ENCODE peak calls at places on chromosomes 1 and 21, in four cellular contexts. X is endothelial cell, S is fibroblast of villous mesenchyme, Q is fibroblast of pulmonary artery. W is an unnamed sample.

GRCh38 chr1:180920702-180921101 is 8.0 kb downstream of the KIAA1614 start:
- DNase-seq in X (no peak), S (no peak), Q (no peak), W (no peak)

GRCh38 chr21:42775123-42775522 is 104.2 kb downstream of the WDR4 start:
- DNase-seq in X (no peak), S (no peak), Q (no peak), W (no peak)

GRCh38 chr1:71019248-71019647 is 28.4 kb downstream of the PTGER3 start:
- DNase-seq in X (no peak), S (no peak), Q (no peak), W (no peak)

GRCh38 chr1:226691257-226691656 is 47.8 kb downstream of the ITPKB start:
- DNase-seq in X (no peak), S (no peak), Q (no peak), W (peak; percentile 56)

GRCh38 chr1:2352341-2353214 is 38.8 kb downstream of the MORN1 start:
- DNase-seq in X (no peak), S (no peak), Q (no peak), W (no peak)

GRCh38 chr1:27724961-27725373 is 794 bp upstream of the FAM76A start:
- DNase-seq in X (no peak), S (no peak), Q (peak; percentile 6), W (no peak)

GRCh38 chr1:236686815-236687160 is 489 bp downstream of the ACTN2 start:
- DNase-seq in X (no peak), S (no peak), Q (no peak), W (no peak)

GRCh38 chr1:1243261-1243660 is 3.3 kb downstream of the C1QTNF12 start:
- DNase-seq in X (no peak), S (no peak), Q (no peak), W (no peak)

GRCh38 chr21:29117372-29117955 is 13.0 kb upstream of the MAP3K7CL start:
- DNase-seq in X (no peak), S (no peak), Q (no peak), W (peak; percentile 33)

GRCh38 chr1:162062542-162063015 is 6.9 kb upstream of the NOS1AP start:
- DNase-seq in X (no peak), S (peak; percentile 45), Q (peak; percentile 23), W (no peak)

GRCh38 chr1:41919764-41920397 is 1.2 kb upstream of the HIVEP3 start:
- DNase-seq in X (no peak), S (peak; percentile 23), Q (no peak), W (peak; percentile 63)

GRCh38 chr1:180923024-180923841 is 10.5 kb downstream of the KIAA1614 start:
- DNase-seq in X (no peak), S (peak; percentile 16), Q (peak; percentile 15), W (no peak)

GRCh38 chr1:169548312-169548711 is 38.0 kb downstream of the F5 start:
- DNase-seq in X (no peak), S (no peak), Q (no peak), W (no peak)

GRCh38 chr1:169546087-169546995 is 39.9 kb downstream of the F5 start:
- DNase-seq in X (peak; percentile 57), S (peak; percentile 81), Q (peak; percentile 89), W (peak; percentile 11)

GRCh38 chr1:169545472-169545871 is 40.8 kb downstream of the F5 start:
- DNase-seq in X (no peak), S (no peak), Q (no peak), W (no peak)

DNA sequence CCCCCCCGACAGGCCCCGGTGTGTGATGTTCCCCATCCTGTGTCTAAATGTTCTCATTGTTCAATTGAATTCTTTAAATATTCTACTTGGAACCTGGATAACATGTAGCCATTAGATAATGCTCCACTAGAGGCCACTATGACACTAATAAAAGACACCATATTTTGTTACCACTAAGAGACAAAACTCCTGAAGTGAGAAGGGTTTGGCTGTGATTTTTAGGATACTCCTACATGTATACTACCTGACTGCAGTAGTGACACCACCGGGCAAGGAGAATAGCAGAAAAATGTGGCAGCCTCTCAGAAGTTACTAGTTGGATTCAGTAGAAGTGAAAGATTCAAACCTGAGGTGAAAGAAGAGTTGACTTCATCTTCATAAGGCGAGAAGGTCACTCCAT is 36.0 kb downstream of the F5 start:
- DNase-seq in X (no peak), S (peak; percentile 54), Q (peak; percentile 77), W (peak; percentile 39)
- TF ChIP-seq CTCF in X (peak; percentile 31), S (peak; percentile 55), Q (peak; percentile 60), W (peak; percentile 62)

GRCh38 chr1:204714194-204714860 is 28.8 kb upstream of the LRRN2 start:
- DNase-seq in X (no peak), S (no peak), Q (no peak), W (no peak)

GRCh38 chr1:204713541-204713940 is 28.0 kb upstream of the LRRN2 start:
- DNase-seq in X (no peak), S (no peak), Q (no peak), W (no peak)

GRCh38 chr1:204716687-204717086 is 31.1 kb upstream of the LRRN2 start:
- DNase-seq in X (no peak), S (no peak), Q (no peak), W (no peak)

GRCh38 chr1:204712718-204713430 is 27.3 kb upstream of the LRRN2 start:
- DNase-seq in X (no peak), S (no peak), Q (no peak), W (no peak)

DNA sequence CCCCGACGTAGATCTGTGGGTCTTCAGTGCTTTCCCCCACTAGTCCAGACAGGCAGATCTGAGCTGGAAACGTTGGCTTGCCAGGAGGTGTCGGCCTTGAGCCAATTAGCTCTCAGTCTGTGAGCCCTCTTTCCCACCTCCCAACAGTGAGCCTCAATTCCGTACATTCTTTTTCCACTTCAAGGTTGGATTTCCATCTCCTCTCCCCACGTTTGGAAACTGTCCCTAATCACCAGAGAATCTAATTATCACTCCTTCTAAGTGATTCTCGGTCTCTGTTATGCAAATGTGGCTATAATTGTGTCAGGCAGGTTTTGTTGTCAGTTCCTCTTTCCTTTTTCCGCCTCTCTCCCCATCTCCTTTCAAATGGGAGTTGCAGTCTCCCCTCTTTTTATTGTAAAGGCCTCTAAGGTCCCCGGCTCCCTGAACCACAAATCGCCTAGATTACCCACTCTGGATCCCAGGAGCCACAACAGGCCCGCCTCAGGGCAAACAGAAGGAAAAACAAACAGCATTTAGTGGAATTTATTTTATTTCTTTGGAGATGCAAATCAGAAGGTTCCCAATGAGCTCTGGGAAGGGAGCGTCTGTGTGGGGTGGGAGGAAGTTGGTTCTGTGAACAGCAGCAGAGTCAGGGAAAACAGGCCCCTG is 29.4 kb upstream of the LRRN2 start:
- DNase-seq in X (peak; percentile 43), S (no peak), Q (no peak), W (peak; percentile 42)
- TF ChIP-seq CTCF in X (no peak), S (no peak), Q (no peak), W (peak; percentile 16)

GRCh38 chr21:38668067-38668466 is 137.7 kb upstream of the ETS2 start:
- DNase-seq in X (no peak), S (no peak), Q (no peak), W (no peak)

GRCh38 chr21:38671716-38672115 is 134.0 kb upstream of the ETS2 start:
- DNase-seq in X (no peak), S (peak; percentile 10), Q (peak; percentile 35), W (no peak)

GRCh38 chr21:38668501-38668900 is 137.2 kb upstream of the ETS2 start:
- DNase-seq in X (no peak), S (no peak), Q (no peak), W (no peak)

GRCh38 chr21:38667466-38667865 is 138.3 kb upstream of the ETS2 start:
- DNase-seq in X (no peak), S (no peak), Q (no peak), W (no peak)

GRCh38 chr21:38669186-38669585 is 136.5 kb upstream of the ETS2 start:
- DNase-seq in X (peak; percentile 22), S (peak; percentile 48), Q (peak; percentile 60), W (no peak)
- TF ChIP-seq CTCF in X (no peak), S (peak; percentile 55), Q (peak; percentile 67), W (peak; percentile 37)

GRCh38 chr1:87989346-87989745 is 660.7 kb downstream of the LMO4 start:
- DNase-seq in X (no peak), S (no peak), Q (no peak), W (no peak)
- TF ChIP-seq CTCF in X (no peak), S (no peak), Q (no peak), W (no peak)

DNA sequence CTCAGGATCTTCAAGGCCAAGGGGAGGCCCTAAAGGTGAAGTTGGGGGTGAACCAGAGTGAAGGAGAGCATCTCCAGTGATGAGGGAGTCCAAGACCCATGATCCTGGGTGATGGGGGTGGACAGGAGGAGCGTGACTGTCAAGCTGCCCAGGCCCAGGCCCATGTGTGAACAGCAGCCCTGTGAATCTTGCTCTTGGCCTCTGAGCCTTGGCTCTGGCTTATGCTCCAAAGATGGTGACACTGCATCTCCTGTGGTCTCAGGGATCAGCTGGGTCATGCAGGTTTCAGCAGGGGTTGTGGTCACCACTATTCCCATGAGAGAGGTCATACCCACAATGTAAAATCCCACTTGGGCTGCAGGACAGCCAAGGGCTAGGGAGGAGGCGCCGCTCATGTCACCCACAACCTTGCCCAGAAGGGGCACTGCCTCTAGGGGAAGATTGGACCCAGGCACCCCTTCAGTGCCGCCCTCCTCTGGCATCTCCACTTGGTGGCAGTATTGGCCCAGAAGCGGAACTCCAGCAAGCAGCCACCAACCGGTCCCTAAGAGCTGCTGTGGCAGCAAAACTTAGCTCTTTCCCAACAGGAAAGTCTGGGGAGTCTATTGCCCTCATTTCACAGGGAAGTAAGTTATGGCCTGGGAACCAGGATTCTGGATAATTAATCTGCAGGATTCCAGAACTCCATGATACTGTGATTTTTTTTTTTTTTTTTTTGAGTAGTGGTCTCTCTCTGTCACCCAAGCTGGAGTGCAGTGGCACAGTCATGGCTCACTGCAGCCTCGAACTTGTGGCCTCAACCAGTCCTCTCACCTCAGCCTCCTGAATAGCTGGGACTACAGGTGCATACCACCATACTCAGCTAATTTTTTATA is 7.5 kb upstream of the WNT3A start:
- DNase-seq in X (peak; percentile 82), S (peak; percentile 72), Q (peak; percentile 79), W (peak; percentile 83)
- TF ChIP-seq CTCF in X (peak; percentile 62), S (peak; percentile 88), Q (peak; percentile 88), W (peak; percentile 88)

DNA sequence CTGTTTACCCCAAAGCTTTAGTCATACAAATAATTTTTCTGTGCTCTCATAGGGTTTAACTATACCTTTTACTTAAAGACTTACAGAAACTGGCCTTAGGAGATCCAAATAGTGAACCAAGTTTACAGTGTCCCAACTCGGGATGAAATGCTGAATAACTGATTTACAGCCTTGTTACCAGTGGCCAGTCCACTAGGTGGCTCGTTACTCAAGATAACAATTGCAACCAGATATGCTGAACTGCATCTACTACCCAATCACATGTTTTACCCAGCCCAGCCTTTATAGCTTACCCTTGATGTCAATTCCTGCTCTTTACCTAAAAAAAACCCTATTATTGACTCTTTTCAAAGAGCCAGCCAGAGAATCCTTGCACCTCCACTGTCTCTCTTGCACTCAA is 1148.8 kb upstream of the ADGRL4 start:
- DNase-seq in X (no peak), S (no peak), Q (peak; percentile 22), W (no peak)
- TF ChIP-seq CTCF in X (no peak), S (no peak), Q (peak; percentile 25), W (no peak)

GRCh38 chr1:237774246-237774645 is 116.5 kb downstream of the ZP4 start:
- DNase-seq in X (no peak), S (no peak), Q (no peak), W (no peak)
- TF ChIP-seq CTCF in X (no peak), S (no peak), Q (no peak), W (no peak)